ENCODE peak calls at places on chromosomes 6 and 20, in eight cellular contexts. C is body of pancreas, T is fibroblast of the aortic adventitia, D is IMR-90, R is tibial artery, F is fibroblast of pulmonary artery, Z is stomach, S is left ventricle myocardium inferior. X is an unnamed sample.

GRCh38 chr6:73564578-73565345 is 43.9 kb upstream of the EEF1A1 start:
- DNase-seq in D (no peak), F (no peak), Z (no peak), R (no peak), C (no peak), T (no peak), S (no peak), X (no peak)

GRCh38 chr6:157649311-157650260 is 173.5 kb upstream of the SNX9 start:
- DNase-seq in T (no peak), D (no peak), R (peak; percentile 70), Z (no peak), C (peak; percentile 36), F (no peak), S (no peak), X (no peak)

GRCh38 chr6:149716181-149716580 is 1.7 kb downstream of the LATS1 start:
- DNase-seq in S (no peak), F (no peak), T (peak; percentile 16), C (no peak), D (no peak), R (no peak), Z (peak; percentile 7), X (no peak)

GRCh38 chr6:137171053-137171374 is 2.4 kb downstream of the IL22RA2 start:
- DNase-seq in T (no peak), R (no peak), F (no peak), C (no peak), D (no peak), S (no peak), Z (no peak), X (no peak)

GRCh38 chr20:53918010-53918311 is 152.4 kb downstream of the BCAS1 start:
- DNase-seq in Z (no peak), F (no peak), S (no peak), C (no peak), D (no peak), R (no peak), T (no peak), X (no peak)

GRCh38 chr6:116210750-116211425 is 43.0 kb downstream of the TSPYL4 start:
- DNase-seq in D (peak; percentile 74), C (peak; percentile 27), F (peak; percentile 65), S (peak; percentile 61), T (peak; percentile 66), Z (no peak), R (no peak), X (peak; percentile 94)

GRCh38 chr6:17986656-17987575 is 519 bp downstream of the KIF13A start:
- DNase-seq in D (peak; percentile 39), C (peak; percentile 66), R (peak; percentile 87), S (peak; percentile 66), Z (peak; percentile 52), T (peak; percentile 54), F (peak; percentile 51), X (peak; percentile 54)

GRCh38 chr6:37171141-37171969 is 1.4 kb downstream of the PIM1 start:
- DNase-seq in F (peak; percentile 33), S (peak; percentile 55), T (peak; percentile 63), D (peak; percentile 51), R (peak; percentile 85), Z (peak; percentile 51), C (peak; percentile 59), X (peak; percentile 32)

GRCh38 chr20:38423541-38423940 is 11.6 kb downstream of the SNHG17 start:
- DNase-seq in R (no peak), C (no peak), S (no peak), D (no peak), T (no peak), Z (no peak), F (no peak), X (no peak)

GRCh38 chr6:136012198-136012884 is 160.8 kb downstream of the PDE7B start:
- DNase-seq in S (no peak), R (no peak), F (peak; percentile 88), T (peak; percentile 96), D (peak; percentile 94), Z (no peak), C (no peak), X (peak; percentile 51)

GRCh38 chr6:145547596-145548325 is 187.6 kb downstream of the EPM2A start:
- DNase-seq in S (no peak), Z (no peak), C (no peak), R (no peak), F (no peak), T (no peak), D (no peak), X (peak; percentile 41)

GRCh38 chr20:61797200-61797599 is 268.5 kb downstream of the TAF4 start:
- DNase-seq in Z (no peak), R (no peak), S (no peak), D (no peak), F (no peak), T (no peak), C (no peak), X (no peak)

GRCh38 chr20:44717986-44718385 is 2.8 kb downstream of the CCN5 start:
- DNase-seq in C (no peak), D (no peak), T (no peak), F (no peak), S (no peak), Z (no peak), R (no peak), X (no peak)

GRCh38 chr20:33387177-33387576 is 14.1 kb downstream of the CDK5RAP1 start:
- DNase-seq in S (peak; percentile 26), D (peak; percentile 28), F (peak; percentile 62), Z (no peak), R (no peak), C (no peak), T (peak; percentile 32), X (peak; percentile 93)

GRCh38 chr6:151391471-151392428 is at the start of gene ZBTB2:
- DNase-seq in S (peak; percentile 67), C (peak; percentile 74), Z (peak; percentile 64), F (peak; percentile 74), R (peak; percentile 85), T (peak; percentile 67), D (peak; percentile 89), X (peak; percentile 76)

GRCh38 chr6:167112421-167112820 is 10.5 kb upstream of the CCR6 start:
- DNase-seq in S (no peak), D (no peak), Z (no peak), T (no peak), F (no peak), R (no peak), C (no peak), X (no peak)

GRCh38 chr6:167115054-167115453 is 7.8 kb upstream of the CCR6 start:
- DNase-seq in F (no peak), Z (no peak), R (no peak), D (no peak), C (no peak), S (no peak), T (no peak), X (no peak)

GRCh38 chr6:167113047-167113446 is 9.8 kb upstream of the CCR6 start:
- DNase-seq in R (no peak), T (no peak), Z (no peak), F (no peak), D (no peak), C (no peak), S (no peak), X (no peak)

GRCh38 chr6:167116109-167116837 is 6.6 kb upstream of the CCR6 start:
- DNase-seq in D (no peak), S (no peak), R (no peak), T (peak; percentile 38), F (peak; percentile 14), Z (no peak), C (peak; percentile 12), X (no peak)

DNA sequence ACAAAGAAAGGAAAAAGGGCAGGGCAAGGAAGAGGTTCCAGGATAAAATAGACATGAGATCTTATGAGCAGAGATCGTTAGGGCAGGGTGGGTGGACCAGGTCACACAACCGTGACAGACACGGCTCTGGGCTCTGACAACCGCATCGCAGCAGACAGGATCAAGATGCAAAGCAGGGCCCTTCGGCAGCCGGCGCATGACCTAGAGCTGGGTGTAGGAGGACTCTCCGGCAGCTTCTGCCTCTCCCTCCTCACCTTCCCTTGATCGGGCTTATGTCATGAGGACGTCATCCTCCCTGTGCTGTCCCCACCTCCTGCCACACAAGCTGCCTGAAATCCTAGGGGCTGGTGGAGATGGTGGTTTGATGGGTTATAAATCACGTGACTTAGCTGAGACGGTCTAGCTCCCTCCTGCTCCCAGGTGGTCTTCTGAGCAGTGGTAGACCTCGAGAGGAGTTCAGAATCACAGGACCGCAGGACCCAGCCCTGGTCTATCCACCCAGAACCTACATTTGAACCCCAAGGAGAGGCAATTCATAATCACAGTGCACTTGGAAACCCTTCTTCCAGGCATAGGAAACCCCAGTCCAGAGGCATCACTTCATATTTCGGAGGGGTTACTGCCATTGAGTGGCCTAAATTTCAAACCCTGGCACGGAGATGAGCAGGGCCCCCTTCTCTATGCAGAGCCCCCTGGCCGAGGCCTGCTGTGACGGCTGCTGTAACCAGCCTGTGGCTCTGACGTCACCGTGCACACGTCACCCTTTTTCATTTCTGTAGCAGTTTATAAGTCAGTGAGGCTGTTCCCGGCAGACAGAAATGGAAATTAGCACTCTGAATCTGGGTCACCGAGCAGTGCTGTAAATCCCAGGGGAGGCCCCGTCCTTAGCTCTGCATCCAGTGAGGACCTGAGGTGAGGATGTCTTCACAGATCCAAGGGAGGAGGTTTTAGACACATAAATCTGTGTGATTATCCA is 8.7 kb upstream of the CCR6 start:
- DNase-seq in Z (no peak), R (no peak), T (no peak), S (no peak), C (no peak), F (no peak), D (no peak), X (no peak)
- H3K4me3 ChIP-seq in Z (no peak overlapping the region), R (no peak overlapping the region), T (no peak overlapping the region), S (no peak overlapping the region), C (no peak overlapping the region), F (no peak overlapping the region), D (no peak overlapping the region), X (no peak overlapping the region)

DNA sequence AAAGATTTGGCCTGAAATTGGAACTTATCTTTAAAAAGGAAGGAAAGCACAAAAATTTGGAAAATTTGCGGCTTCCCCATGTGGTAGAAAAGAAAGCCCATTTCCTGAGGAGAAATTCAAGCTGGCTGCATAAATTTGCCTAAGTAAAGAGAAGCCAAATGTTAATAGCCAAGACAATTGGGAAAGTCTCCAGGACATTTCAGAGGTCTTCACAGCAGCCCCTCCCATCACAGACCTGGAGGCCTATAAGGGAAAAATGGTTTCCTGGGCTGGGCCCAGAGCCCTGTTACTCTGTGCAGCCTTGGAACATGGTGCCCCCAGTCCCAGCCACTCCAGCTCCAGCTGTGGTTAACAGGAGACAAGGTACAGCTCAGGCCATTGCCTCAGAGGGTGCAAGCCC is 736.5 kb downstream of the HACE1 start:
- DNase-seq in F (no peak), R (no peak), S (no peak), Z (no peak), C (no peak), D (no peak), T (no peak), X (no peak)
- TF ChIP-seq CTCF in F (no peak), R (no peak), S (no peak), Z (no peak), C (no peak), D (no peak), T (no peak), X (no peak)

GRCh38 chr20:17849111-17849900 is 119.3 kb downstream of the SNX5 start:
- DNase-seq in S (no peak), D (no peak), C (no peak), Z (no peak), F (no peak), T (no peak), R (no peak), X (no peak)
- H3K4me3 ChIP-seq in S (no peak overlapping the region), D (no peak overlapping the region), C (no peak overlapping the region), Z (no peak overlapping the region), F (no peak overlapping the region), T (no peak overlapping the region), R (no peak overlapping the region), X (peak overlapping the region; percentile 27)

DNA sequence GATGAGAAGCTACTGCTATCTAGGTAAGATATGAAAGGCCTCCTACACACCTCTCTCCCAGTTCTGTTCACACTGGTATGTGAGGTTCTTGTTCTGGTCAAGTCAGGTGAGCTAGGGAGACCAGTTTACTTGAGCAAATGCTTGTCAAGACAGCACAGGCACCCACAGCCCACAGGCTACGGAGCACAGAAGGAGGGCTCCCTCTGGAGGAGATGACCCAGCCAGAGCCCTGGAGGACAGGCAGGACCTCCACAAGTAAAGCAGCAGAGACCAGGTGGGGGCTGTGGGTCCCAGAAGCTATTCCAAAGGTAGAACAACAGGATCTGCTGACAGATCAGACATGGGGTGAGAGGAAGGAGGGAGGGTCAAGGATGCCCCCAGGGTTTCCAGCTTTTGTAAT is 13.2 kb downstream of the MMP24OS start:
- DNase-seq in F (peak; percentile 21), R (no peak), T (no peak), D (peak; percentile 22), Z (no peak), C (peak; percentile 26), S (no peak), X (peak; percentile 55)
- TF ChIP-seq CTCF in F (peak; percentile 15), R (no peak), T (no peak), D (peak; percentile 26), Z (no peak), C (no peak), S (no peak), X (no peak)

X was measured in epithelial cell of esophagus.